ENCODE peak calls at places on chromosomes 16 and 17, in seven cellular contexts. W is C1 segment of cervical spinal cord; Q is ascending aorta; L is NCI-H2029; D is activated T-helper 1 cell treated with anti-CD3 and anti-CD28 coated beads, Interleukin-2, amount 50 U/mL, for 16 hours; E is mesothelial cell of epicardium; H is RCC 7860. O is an unnamed sample.

GRCh38 chr17:79832211-79833109 is 6.8 kb downstream of the CBX4 start:
- DNase-seq in D (no peak), E (no peak), L (no peak), W (no peak), H (peak), Q (no peak), O (no peak)

GRCh38 chr17:19411641-19412040 is 609 bp downstream of the RNF112 start:
- DNase-seq in E (no peak), Q (no peak), H (no peak), D (no peak), W (no peak), L (no peak), O (no peak)

GRCh38 chr17:12917401-12917800 is 100.4 kb downstream of the ELAC2 start:
- DNase-seq in H (no peak), W (no peak), Q (no peak), D (no peak), L (no peak), E (no peak), O (no peak)

GRCh38 chr17:68491381-68491849 is 20.8 kb upstream of the PRKAR1A start:
- DNase-seq in H (no peak), W (peak), Q (no peak), E (no peak), L (no peak), D (no peak), O (no peak)

GRCh38 chr17:37506678-37507077 is 17.0 kb downstream of the DUSP14 start:
- DNase-seq in H (no peak), E (no peak), W (peak), L (no peak), Q (no peak), D (no peak), O (no peak)

GRCh38 chr17:3511841-3512511 is 36.2 kb downstream of the ASPA start:
- DNase-seq in W (no peak), L (no peak), H (no peak), D (no peak), Q (no peak), E (no peak), O (no peak)

GRCh38 chr16:46712911-46713310 is 23.5 kb downstream of the ORC6 start:
- DNase-seq in Q (no peak), H (no peak), D (no peak), L (no peak), W (no peak), E (no peak), O (no peak)

GRCh38 chr16:22081050-22081449 is 11.3 kb upstream of the VWA3A start:
- DNase-seq in L (no peak), W (no peak), E (no peak), D (no peak), Q (no peak), H (no peak), O (no peak)

GRCh38 chr16:77794586-77794985 is 6.2 kb downstream of the VAT1L start:
- DNase-seq in D (no peak), L (no peak), Q (no peak), E (no peak), H (peak), W (no peak), O (no peak)

GRCh38 chr17:18904482-18904881 is 46.6 kb downstream of the PRPSAP2 start:
- DNase-seq in D (no peak), Q (no peak), L (no peak), W (no peak), E (no peak), H (no peak), O (no peak)

GRCh38 chr17:81838753-81839255 is 4.0 kb upstream of the PPP1R27 start:
- DNase-seq in E (no peak), Q (no peak), H (no peak), W (no peak), L (no peak), D (no peak), O (no peak)

GRCh38 chr16:54466233-54466632 is 179.6 kb upstream of the IRX3 start:
- DNase-seq in L (peak), W (no peak), D (no peak), Q (no peak), E (no peak), H (no peak), O (no peak)

GRCh38 chr16:59060212-59060611 is 326.1 kb upstream of the GOT2 start:
- DNase-seq in L (no peak), Q (no peak), W (no peak), H (peak), E (no peak), D (no peak), O (no peak)

GRCh38 chr17:77686903-77687302 is 271.6 kb upstream of the TNRC6C start:
- DNase-seq in D (no peak), L (no peak), W (no peak), Q (no peak), H (no peak), E (no peak), O (no peak)

GRCh38 chr17:69130627-69131293 is 10.9 kb downstream of the ABCA6 start:
- DNase-seq in L (no peak), Q (no peak), D (no peak), W (no peak), E (no peak), H (no peak), O (no peak)

GRCh38 chr17:63029520-63029919 is 63.5 kb downstream of the TANC2 start:
- DNase-seq in Q (no peak), D (no peak), W (no peak), H (peak), E (no peak), L (no peak), O (no peak)

GRCh38 chr16:50440531-50440930 is 71.7 kb upstream of the BRD7 start:
- DNase-seq in D (no peak), L (no peak), E (no peak), Q (no peak), W (no peak), H (no peak), O (no peak)

GRCh38 chr16:46817961-46818360 is 13.0 kb downstream of the C16orf87 start:
- DNase-seq in D (no peak), H (no peak), Q (no peak), W (no peak), E (no peak), L (no peak), O (no peak)

GRCh38 chr17:79691931-79692330 is 38.8 kb upstream of the ENPP7 start:
- DNase-seq in D (no peak), H (no peak), Q (no peak), E (no peak), L (no peak), W (peak), O (peak)

GRCh38 chr16:19589771-19590302 is 34.3 kb downstream of the VPS35L start:
- DNase-seq in H (no peak), Q (no peak), L (no peak), W (no peak), E (no peak), D (no peak), O (no peak)

GRCh38 chr16:66924527-66925321 is 611 bp downstream of the RRAD start:
- DNase-seq in H (peak), W (no peak), D (no peak), Q (no peak), E (no peak), L (no peak), O (no peak)

GRCh38 chr17:82050152-82050760 is 1.4 kb downstream of the RFNG start:
- DNase-seq in E (no peak), H (no peak), L (no peak), Q (no peak), D (no peak), W (no peak), O (no peak)

GRCh38 chr17:37146578-37147119 is 197.9 kb downstream of the AATF start:
- DNase-seq in D (no peak), H (no peak), E (no peak), W (no peak), L (no peak), Q (no peak), O (no peak)

GRCh38 chr17:2975469-2975958 is 87.9 kb downstream of the OR1D5 start:
- DNase-seq in W (no peak), L (no peak), Q (no peak), H (peak), D (no peak), E (no peak), O (no peak)

GRCh38 chr17:72022328-72022727 is 98.5 kb upstream of the SOX9 start:
- DNase-seq in H (no peak), D (no peak), E (no peak), W (no peak), Q (no peak), L (no peak), O (no peak)

GRCh38 chr16:51321251-51321650 is 170.2 kb upstream of the SALL1 start:
- DNase-seq in W (no peak), Q (no peak), H (peak), L (no peak), E (no peak), D (no peak), O (no peak)

GRCh38 chr17:78940708-78941107 is 15.5 kb upstream of the TIMP2 start:
- DNase-seq in E (no peak), Q (no peak), W (no peak), H (no peak), L (peak), D (no peak), O (no peak)

GRCh38 chr17:76498886-76499667 is 2.1 kb downstream of the RHBDF2 start:
- DNase-seq in W (no peak), Q (no peak), H (peak), L (no peak), D (no peak), E (no peak), O (no peak)

GRCh38 chr17:71071837-71072236 is 902.5 kb downstream of the KCNJ2 start:
- DNase-seq in L (no peak), Q (no peak), E (no peak), D (no peak), W (no peak), H (peak), O (no peak)

O was measured in anterior cingulate cortex.